ENCODE peak calls at places on chromosomes 6 and 20, in six cellular contexts. D is aorta; F is CD8-positive, alpha-beta memory T cell; Z is lower lobe of right lung; G is lung; M is adipocyte. W is an unnamed sample.

GRCh38 chr20:872855-873520 is 39.5 kb downstream of the FAM110A start:
- DNase-seq in F (no peak), G (no peak), D (no peak), M (no peak), Z (no peak), W (peak; percentile 51)

GRCh38 chr20:31605031-31605901 is at the start of gene ID1:
- DNase-seq in D (peak; percentile 97), F (peak; percentile 88), M (peak; percentile 99), Z (peak; percentile 97), G (peak; percentile 96), W (peak; percentile 97)

GRCh38 chr6:105593805-105594231 is 190.9 kb upstream of the PREP start:
- DNase-seq in D (no peak), G (no peak), M (peak; percentile 61), Z (no peak), F (no peak), W (no peak)

GRCh38 chr6:31901953-31902643 is at the start of gene ZBTB12:
- DNase-seq in Z (peak; percentile 93), D (peak; percentile 93), G (peak; percentile 92), F (peak; percentile 84), M (peak; percentile 98), W (peak; percentile 96)

GRCh38 chr6:90285611-90286381 is 10.8 kb downstream of the BACH2 start:
- DNase-seq in D (peak; percentile 92), Z (peak; percentile 78), M (peak; percentile 76), G (peak; percentile 70), F (peak; percentile 21), W (peak; percentile 91)

GRCh38 chr20:41734506-41734945 is 116.3 kb upstream of the CHD6 start:
- DNase-seq in G (peak; percentile 39), M (peak; percentile 62), F (peak; percentile 5), D (no peak), Z (peak; percentile 45), W (no peak)

GRCh38 chr6:155126727-155127439 is 131.8 kb downstream of the TIAM2 start:
- DNase-seq in Z (no peak), F (no peak), D (no peak), M (peak; percentile 47), G (no peak), W (no peak)

GRCh38 chr20:47406849-47407682 is 50.6 kb upstream of the ZMYND8 start:
- DNase-seq in Z (no peak), D (no peak), F (no peak), M (peak; percentile 28), G (no peak), W (no peak)

GRCh38 chr20:49636447-49636846 is 68.5 kb upstream of the PTGIS start:
- DNase-seq in F (no peak), D (no peak), G (peak; percentile 64), Z (peak; percentile 80), M (no peak), W (no peak)

GRCh38 chr6:88168362-88168761 is 2.2 kb upstream of the CNR1 start:
- DNase-seq in F (no peak), Z (no peak), G (no peak), D (no peak), M (no peak), W (no peak)

GRCh38 chr6:2949536-2950083 is 21.8 kb downstream of the SERPINB6 start:
- DNase-seq in G (peak; percentile 15), F (no peak), D (no peak), M (no peak), Z (no peak), W (no peak)

GRCh38 chr20:47540443-47541354 is 39.0 kb downstream of the NCOA3 start:
- DNase-seq in D (no peak), Z (no peak), G (no peak), F (no peak), M (peak; percentile 34), W (no peak)

GRCh38 chr20:55592866-55593265 is 412.5 kb downstream of the CBLN4 start:
- DNase-seq in M (no peak), Z (no peak), D (no peak), F (no peak), G (no peak), W (no peak)

GRCh38 chr6:21409231-21409630 is 184.3 kb upstream of the SOX4 start:
- DNase-seq in M (no peak), Z (no peak), F (no peak), D (no peak), G (no peak), W (no peak)

GRCh38 chr6:36227379-36228344 is 31.1 kb downstream of the BRPF3 start:
- DNase-seq in M (no peak), Z (no peak), G (no peak), D (no peak), F (no peak), W (no peak)

GRCh38 chr6:107179004-107179403 is 63.7 kb upstream of the BEND3 start:
- DNase-seq in D (no peak), G (no peak), Z (no peak), F (no peak), M (peak; percentile 28), W (no peak)

GRCh38 chr6:118528129-118528528 is 20.0 kb upstream of the PLN start:
- DNase-seq in M (peak; percentile 24), F (no peak), Z (no peak), G (no peak), D (no peak), W (no peak)

GRCh38 chr6:85660181-85660611 is 17.5 kb upstream of the SYNCRIP start:
- DNase-seq in Z (no peak), D (no peak), F (no peak), G (no peak), M (peak; percentile 90), W (no peak)

GRCh38 chr20:33251496-33251895 is 15.7 kb downstream of the BPIFA1 start:
- DNase-seq in G (no peak), D (no peak), F (no peak), M (no peak), Z (no peak), W (no peak)

GRCh38 chr6:107493158-107494057 is 3.5 kb downstream of the SOBP start:
- DNase-seq in M (peak; percentile 74), G (no peak), D (no peak), Z (no peak), F (no peak), W (no peak)

GRCh38 chr6:16415677-16416076 is 177.3 kb downstream of the GMPR start:
- DNase-seq in Z (no peak), G (no peak), F (no peak), M (no peak), D (no peak), W (no peak)

GRCh38 chr6:33807606-33808005 is 3.8 kb upstream of the MLN start:
- DNase-seq in M (no peak), D (no peak), F (no peak), G (no peak), Z (no peak), W (no peak)

DNA sequence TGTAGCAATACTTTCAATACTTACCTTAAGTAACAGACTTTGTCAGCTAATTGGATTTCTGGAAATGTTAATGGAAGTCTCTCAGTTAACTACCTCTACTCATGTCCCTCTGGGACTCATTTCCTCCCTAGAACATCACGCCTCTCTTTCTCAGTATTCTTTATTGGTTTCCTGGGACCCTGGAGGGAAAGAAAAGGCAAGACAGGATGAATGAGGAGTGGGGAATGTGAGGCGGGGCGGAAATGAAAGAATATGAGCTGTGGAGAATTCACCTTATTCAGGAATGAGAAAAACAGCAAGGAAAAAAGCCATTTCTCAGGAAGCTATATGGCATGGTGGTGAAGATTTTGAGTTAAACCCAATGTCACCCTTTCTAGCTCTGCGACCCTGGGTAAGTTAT is 62.7 kb downstream of the ANKS1A start:
- DNase-seq in D (no peak), F (no peak), M (no peak), G (no peak), Z (no peak), W (no peak)
- H3K4me1 ChIP-seq in D (no peaks in the 10 kb centered on the region), F (no peaks in the 10 kb centered on the region), M (peaks cover 12% of the 10 kb centered on the region), G (peaks cover 11% of the 10 kb centered on the region), Z (peaks cover 44% of the 10 kb centered on the region), W (peaks cover 3% of the 10 kb centered on the region)

GRCh38 chr6:151699719-151700118 is 107.8 kb upstream of the ESR1 start:
- DNase-seq in Z (no peak), F (no peak), M (no peak), D (no peak), G (no peak), W (no peak)
- H3K4me1 ChIP-seq in Z (peaks cover 29% of the 10 kb centered on the region), F (peaks cover 12% of the 10 kb centered on the region), M (peaks cover 39% of the 10 kb centered on the region), D (no peaks in the 10 kb centered on the region), G (no peaks in the 10 kb centered on the region), W (no peaks in the 10 kb centered on the region)

GRCh38 chr6:150721411-150722266 is 122.0 kb downstream of the PLEKHG1 start:
- DNase-seq in M (no peak), G (no peak), D (no peak), F (no peak), Z (no peak), W (no peak)
- H3K4me1 ChIP-seq in M (no peaks in the 10 kb centered on the region), G (no peaks in the 10 kb centered on the region), D (no peaks in the 10 kb centered on the region), F (no peaks in the 10 kb centered on the region), Z (peaks cover 13% of the 10 kb centered on the region), W (peaks cover 25% of the 10 kb centered on the region)

GRCh38 chr20:2133318-2134183 is 31.9 kb downstream of the STK35 start:
- DNase-seq in M (peak; percentile 74), F (no peak), Z (no peak), D (peak; percentile 78), G (no peak), W (peak; percentile 53)

GRCh38 chr20:2132461-2132901 is 30.9 kb downstream of the STK35 start:
- DNase-seq in F (no peak), D (no peak), M (no peak), G (no peak), Z (no peak), W (no peak)

GRCh38 chr20:2137552-2138201 is 36.0 kb downstream of the STK35 start:
- DNase-seq in M (peak; percentile 71), D (no peak), F (no peak), Z (no peak), G (no peak), W (peak; percentile 24)

GRCh38 chr20:2136275-2136674 is 34.6 kb downstream of the STK35 start:
- DNase-seq in M (no peak), F (no peak), D (no peak), Z (no peak), G (no peak), W (no peak)

GRCh38 chr20:2135018-2135417 is 33.4 kb downstream of the STK35 start:
- DNase-seq in M (no peak), G (no peak), D (no peak), F (no peak), Z (no peak), W (peak; percentile 28)
- H3K4me1 ChIP-seq in M (peaks cover 75% of the 10 kb centered on the region), G (peaks cover 65% of the 10 kb centered on the region), D (peaks cover 5% of the 10 kb centered on the region), F (no peaks in the 10 kb centered on the region), Z (peaks cover 32% of the 10 kb centered on the region), W (peaks cover 42% of the 10 kb centered on the region)

DNA sequence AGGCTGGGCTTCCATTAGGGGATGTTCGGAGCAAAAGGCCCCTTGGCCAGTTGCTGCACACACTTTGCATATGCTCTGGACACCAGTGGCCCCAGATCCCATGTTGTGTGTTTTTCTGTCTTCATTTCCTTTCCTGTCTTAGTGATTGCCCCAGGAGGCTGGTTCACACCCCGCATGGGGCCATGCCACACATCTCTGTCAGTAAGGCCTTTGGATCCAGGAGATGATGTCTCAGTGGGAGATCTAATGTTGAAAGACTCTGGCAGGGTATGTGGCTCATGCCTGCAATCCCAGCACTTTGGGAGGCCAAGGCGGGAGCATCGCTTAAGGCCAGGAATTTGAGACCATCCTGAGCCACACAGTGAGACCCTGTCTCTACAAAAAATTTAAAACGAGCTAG is 11.5 kb upstream of the KCNK16 start:
- DNase-seq in M (no peak), G (no peak), Z (no peak), F (no peak), D (no peak), W (no peak)
- H3K4me1 ChIP-seq in M (peaks cover 12% of the 10 kb centered on the region), G (no peaks in the 10 kb centered on the region), Z (peaks cover 25% of the 10 kb centered on the region), F (no peaks in the 10 kb centered on the region), D (no peaks in the 10 kb centered on the region), W (peaks cover 38% of the 10 kb centered on the region)

GRCh38 chr6:45972795-45973503 is 42.7 kb downstream of the CLIC5 start:
- DNase-seq in M (no peak), F (no peak), Z (no peak), D (no peak), G (no peak), W (no peak)
- H3K4me1 ChIP-seq in M (no peaks in the 10 kb centered on the region), F (no peaks in the 10 kb centered on the region), Z (no peaks in the 10 kb centered on the region), D (no peaks in the 10 kb centered on the region), G (peaks cover 42% of the 10 kb centered on the region), W (peaks cover 12% of the 10 kb centered on the region)

GRCh38 chr20:19888269-19888669 is 128.9 kb upstream of the NAA20 start:
- DNase-seq in F (no peak), Z (no peak), G (no peak), D (no peak), M (no peak), W (no peak)
- H3K4me1 ChIP-seq in F (no peaks in the 10 kb centered on the region), Z (peaks cover 66% of the 10 kb centered on the region), G (peaks cover 12% of the 10 kb centered on the region), D (peaks cover 11% of the 10 kb centered on the region), M (peaks cover 54% of the 10 kb centered on the region), W (peaks cover 12% of the 10 kb centered on the region)